ENCODE peak calls at places on chromosome 18, in five cellular contexts. T is fibroblast of lung, Q is HepG2, Y is A673, V is GM23248. W is an unnamed sample.

GRCh38 chr18:6504605-6505510 is 90.1 kb upstream of the L3MBTL4 start:
- DNase-seq in Y (no peak), Q (no peak), V (no peak), T (no peak), W (no peak)

GRCh38 chr18:13430663-13431062 is 212.1 kb downstream of the LDLRAD4 start:
- DNase-seq in Q (no peak), T (no peak), Y (peak), V (no peak), W (no peak)

GRCh38 chr18:12310762-12311161 is 2.7 kb downstream of the TUBB6 start:
- DNase-seq in V (peak), Q (no peak), T (no peak), Y (no peak), W (no peak)

GRCh38 chr18:63298393-63299015 is 21.1 kb downstream of the BCL2 start:
- DNase-seq in V (no peak), Q (no peak), Y (peak), T (no peak), W (no peak)

GRCh38 chr18:54161267-54161666 is 63.2 kb downstream of the MBD2 start:
- DNase-seq in Q (no peak), V (peak), Y (no peak), T (peak), W (no peak)

GRCh38 chr18:48108136-48108535 is 177.7 kb upstream of the SMAD2 start:
- DNase-seq in Q (no peak), T (no peak), Y (no peak), V (no peak), W (no peak)

GRCh38 chr18:35378206-35378795 is 1.2 kb upstream of the ZNF396 start:
- DNase-seq in V (peak), Q (no peak), T (no peak), Y (peak), W (no peak)

GRCh38 chr18:54958711-54959625 is at the start of gene CCDC68:
- DNase-seq in V (peak), T (peak), Y (no peak), Q (peak), W (peak)

GRCh38 chr18:5057348-5058012 is 139.6 kb downstream of the AKAIN1 start:
- DNase-seq in Y (peak), Q (peak), T (peak), V (peak), W (peak)

GRCh38 chr18:79947054-79947755 is 4.2 kb downstream of the SLC66A2 start:
- DNase-seq in Q (no peak), Y (no peak), T (no peak), V (peak), W (no peak)

GRCh38 chr18:49249523-49249922 is 210.9 kb downstream of the DYM start:
- DNase-seq in V (peak), T (peak), Q (no peak), Y (peak), W (no peak)

GRCh38 chr18:22560797-22561196 is 143.1 kb upstream of the CTAGE1 start:
- DNase-seq in Q (no peak), V (no peak), Y (no peak), T (no peak), W (no peak)

GRCh38 chr18:22557160-22557941 is 139.6 kb upstream of the CTAGE1 start:
- DNase-seq in V (no peak), T (no peak), Y (no peak), Q (no peak), W (peak)

GRCh38 chr18:22558945-22559385 is 141.2 kb upstream of the CTAGE1 start:
- DNase-seq in V (peak), Q (peak), T (peak), Y (no peak), W (peak)

GRCh38 chr18:22560283-22560627 is 142.5 kb upstream of the CTAGE1 start:
- DNase-seq in V (no peak), Q (no peak), T (no peak), Y (no peak), W (no peak)

DNA sequence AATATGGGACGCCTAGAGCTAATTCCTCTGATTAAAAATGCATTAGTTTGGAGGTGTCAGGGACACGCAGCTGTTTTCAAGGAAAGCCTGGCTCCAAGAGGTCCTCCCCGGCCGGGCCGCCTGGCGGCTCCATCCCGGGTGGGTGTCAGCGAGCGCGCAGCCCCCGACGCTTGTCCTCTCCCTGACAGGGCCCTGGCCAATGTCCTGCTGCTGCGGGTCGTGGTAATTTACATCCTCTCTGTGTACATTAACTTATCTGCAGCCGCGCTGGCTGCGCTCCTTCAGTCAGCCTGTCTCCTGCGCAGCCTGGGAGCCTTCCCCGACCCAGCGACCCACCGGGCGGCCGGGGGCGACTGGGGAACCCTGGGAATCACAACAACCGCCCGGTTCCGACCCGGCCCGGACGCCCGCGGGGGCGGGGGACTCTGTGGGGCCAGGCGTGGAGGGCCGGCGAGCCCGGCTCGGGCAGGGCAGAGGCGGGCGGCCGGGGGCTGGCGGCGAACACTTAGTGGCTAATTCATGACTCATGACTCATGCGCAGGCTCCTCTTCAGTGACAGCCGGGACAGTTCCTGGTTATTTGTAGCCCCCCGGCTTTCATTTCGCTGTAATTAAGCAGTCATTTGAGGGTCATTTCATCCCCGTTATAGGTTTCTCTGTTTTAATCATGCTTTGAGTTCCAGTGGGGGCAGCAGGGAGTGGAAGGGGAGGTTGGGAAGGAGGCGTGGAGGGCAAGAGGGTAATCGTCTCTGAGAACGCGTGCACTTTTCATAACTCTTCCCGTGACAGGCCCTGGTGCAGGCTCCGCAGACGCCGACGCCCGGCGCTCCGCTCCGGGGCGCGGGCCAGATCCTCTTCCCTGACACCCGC is 141.9 kb upstream of the CTAGE1 start:
- DNase-seq in V (peak), Q (peak), T (peak), Y (peak), W (peak)
- TF ChIP-seq EZH2 in V (no peak), Q (no peak), T (no peak), Y (peak), W (peak)

GRCh38 chr18:25435462-25435782 is 83.5 kb upstream of the ZNF521 start:
- DNase-seq in Q (no peak), Y (no peak), T (no peak), V (no peak), W (no peak)
- TF ChIP-seq EZH2 in Q (no peak), Y (no peak), T (no peak), V (no peak), W (no peak)

GRCh38 chr18:57433492-57434176 is 1.5 kb upstream of the ONECUT2 start:
- DNase-seq in T (no peak), V (peak), Y (no peak), Q (no peak), W (peak)
- TF ChIP-seq EZH2 in T (no peak), V (no peak), Y (no peak), Q (no peak), W (peak)

DNA sequence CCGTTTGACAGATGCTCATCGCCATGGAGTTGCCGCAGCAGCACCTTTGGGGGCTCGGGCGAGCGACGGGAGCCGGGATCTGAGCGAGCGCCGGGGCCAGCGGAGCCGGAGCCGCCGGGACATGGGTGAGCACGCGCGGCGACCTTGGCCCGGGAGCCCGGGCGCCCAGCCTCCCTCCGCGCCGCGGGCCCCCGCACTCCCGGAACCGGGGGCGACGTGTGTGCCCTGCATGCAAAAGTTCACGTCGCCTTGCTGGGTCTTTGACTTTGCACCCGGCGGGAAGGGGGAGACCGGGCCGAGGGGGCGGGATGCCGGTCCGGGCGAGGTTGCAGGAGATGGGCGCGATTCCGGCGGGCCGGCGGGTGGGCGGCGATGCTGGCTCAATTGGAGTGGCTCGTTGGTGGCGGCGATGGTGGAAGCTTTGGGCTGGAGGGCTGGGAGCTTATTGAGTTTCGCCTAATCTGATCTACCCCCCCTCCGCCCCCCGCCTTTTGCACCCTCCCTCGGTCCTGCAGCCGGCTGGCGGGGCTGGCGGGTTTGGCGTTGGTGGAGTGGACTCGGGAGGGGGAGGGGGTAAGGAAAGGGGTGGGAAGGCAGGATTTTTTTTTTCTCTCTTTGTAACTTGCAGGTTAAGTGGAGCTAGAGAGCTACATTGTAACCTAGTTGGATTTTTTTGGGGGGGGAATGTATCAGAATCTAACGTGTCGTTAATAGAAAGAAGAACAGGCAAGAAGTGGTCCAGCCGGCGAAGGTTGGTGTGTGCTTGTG is at the start of gene SETBP1:
- DNase-seq in Y (peak), T (peak), V (peak), Q (no peak), W (peak)
- TF ChIP-seq EZH2 in Y (no peak), T (no peak), V (no peak), Q (no peak), W (no peak)

GRCh38 chr18:75208055-75208835 is 694 bp downstream of the PTGR3 start:
- DNase-seq in Y (peak), V (peak), Q (peak), T (peak), W (peak)
- TF ChIP-seq EZH2 in Y (no peak), V (no peak), Q (no peak), T (no peak), W (peak)

DNA sequence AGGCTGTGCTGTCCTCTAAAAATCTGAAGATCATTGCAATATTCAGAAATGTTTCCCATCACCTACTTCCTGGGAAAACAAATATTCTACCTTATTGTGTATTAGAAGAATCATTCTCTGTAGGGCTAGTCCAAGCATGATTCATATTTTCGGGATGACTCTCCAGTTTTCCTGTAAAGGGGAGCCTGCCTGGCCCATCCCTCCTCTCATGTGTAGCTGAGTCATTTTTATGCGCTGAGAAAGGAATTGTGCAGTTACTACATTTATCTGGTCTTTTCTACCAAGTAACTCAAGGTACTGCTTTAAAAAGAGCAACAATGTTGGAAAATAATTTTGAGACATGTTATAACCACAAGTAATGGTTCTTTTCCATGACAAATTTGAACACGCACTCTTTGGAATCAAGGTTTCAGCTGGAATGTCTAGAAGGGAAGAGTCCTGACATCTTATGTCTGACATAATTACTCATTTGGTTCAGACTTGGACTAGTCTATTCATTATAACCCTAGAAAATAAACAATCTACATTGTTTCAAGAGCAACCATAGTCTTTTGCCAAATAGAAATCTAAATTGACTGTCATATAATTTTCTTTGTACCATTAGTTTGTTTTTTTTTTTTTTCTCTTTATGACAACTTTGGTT is 6.6 kb downstream of the DSG3 start:
- DNase-seq in Y (no peak), Q (peak), T (peak), V (peak), W (no peak)
- TF ChIP-seq EZH2 in Y (no peak), Q (no peak), T (no peak), V (no peak), W (no peak)

DNA sequence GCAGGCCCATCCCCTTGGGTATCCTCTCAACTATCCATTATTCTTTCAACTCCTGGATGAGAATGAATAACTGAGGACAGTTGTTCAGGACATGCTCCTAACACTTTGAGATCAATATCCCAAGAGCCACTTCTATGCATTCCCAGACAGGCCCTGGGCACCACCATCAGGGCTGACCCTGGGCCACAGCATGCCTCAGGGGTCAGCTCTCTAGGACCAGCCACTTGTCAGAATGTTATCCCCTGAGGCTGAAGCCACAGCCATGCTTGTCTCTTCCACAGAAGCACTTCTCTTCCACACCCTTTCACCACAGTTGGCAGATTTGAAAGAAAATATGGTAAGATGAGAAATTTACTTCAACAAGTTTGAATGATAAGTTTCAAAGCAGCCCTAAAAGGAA is 28.7 kb downstream of the SLC14A1 start:
- DNase-seq in T (no peak), Y (no peak), Q (no peak), V (no peak), W (no peak)
- TF ChIP-seq EZH2 in T (no peak), Y (no peak), Q (no peak), V (no peak), W (no peak)

DNA sequence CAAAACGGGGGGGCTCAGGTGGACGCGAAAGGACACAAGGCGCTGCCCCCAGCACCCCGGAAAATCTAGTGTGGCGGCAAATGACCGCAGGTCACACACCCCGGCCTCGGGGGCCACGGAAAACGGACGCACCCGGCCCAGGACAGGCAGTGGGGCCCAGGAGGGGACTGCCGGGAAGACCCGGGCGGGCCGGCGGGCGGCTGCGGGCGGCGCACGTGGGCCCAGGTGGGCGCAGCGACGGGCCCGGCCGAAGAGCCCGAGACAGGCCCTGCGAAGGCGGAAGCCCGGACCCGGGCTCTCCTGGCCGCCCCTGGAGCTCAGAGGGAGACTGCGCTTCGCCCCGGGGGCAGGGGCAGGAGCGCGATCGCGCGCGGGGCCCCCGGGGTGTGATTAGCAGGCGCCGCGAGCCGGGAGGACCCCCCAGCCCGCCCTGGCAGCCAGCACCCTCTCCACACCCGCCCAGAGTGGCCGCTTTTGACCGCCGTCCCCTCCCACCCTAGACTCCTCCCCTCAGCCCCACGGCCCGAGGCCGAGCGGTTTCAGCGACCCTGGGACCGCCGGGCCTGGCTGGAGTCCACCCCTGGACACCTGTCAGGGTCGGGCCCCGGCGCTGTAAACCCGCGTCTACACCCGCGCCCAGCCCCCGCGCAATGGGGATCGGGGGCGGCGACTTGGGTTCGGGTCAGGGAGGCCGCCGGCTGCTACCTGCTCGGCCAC is 773 bp downstream of the MBP start:
- DNase-seq in Y (no peak), T (no peak), Q (no peak), V (peak), W (peak)
- TF ChIP-seq EZH2 in Y (peak), T (no peak), Q (no peak), V (no peak), W (no peak)

DNA sequence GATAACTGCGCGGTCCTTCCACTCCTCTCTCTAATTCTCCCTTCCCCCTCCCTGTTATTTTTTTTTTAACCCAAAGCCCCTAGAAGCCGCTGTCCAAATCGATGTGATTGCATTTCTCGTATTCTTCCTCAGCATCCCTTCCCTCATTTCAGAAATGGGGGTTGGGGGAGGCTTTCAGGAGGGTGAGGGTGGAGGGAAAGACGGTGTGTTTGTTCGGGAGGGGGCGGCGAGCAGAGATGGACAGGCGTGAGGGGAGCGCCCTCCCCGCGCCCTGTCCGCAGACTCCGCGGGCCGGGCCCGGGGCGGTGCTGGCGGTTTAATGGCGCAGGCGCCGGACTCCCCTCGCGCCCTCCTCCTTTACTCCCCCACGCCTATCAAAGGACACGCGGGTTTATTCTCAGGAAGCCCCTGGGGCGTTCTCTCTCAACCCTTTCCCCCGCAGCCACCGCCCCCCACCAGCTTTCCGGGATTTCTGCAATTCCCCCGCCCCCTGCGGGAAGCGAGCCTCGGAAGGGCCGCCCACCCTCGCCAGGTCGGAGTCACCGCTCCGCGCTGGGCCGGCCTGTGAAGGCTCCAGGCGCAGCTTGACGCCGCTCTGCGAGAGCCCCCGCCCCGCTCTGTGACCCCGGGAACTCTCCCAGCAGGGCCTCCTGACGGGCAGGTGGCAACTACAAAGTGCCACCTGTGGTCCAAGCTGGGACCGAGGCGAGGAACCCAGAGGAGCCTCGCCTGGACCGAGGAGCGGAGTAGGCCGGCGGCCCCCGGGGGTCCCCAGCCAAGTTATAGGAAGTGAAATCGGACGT is 981 bp downstream of the ST8SIA3 start:
- DNase-seq in Y (no peak), V (no peak), Q (no peak), T (no peak), W (peak)
- TF ChIP-seq EZH2 in Y (peak), V (peak), Q (no peak), T (no peak), W (no peak)

W was measured in GM23338.